ENCODE peak calls at places on chromosome 3, in nine cellular contexts. K, W, U, I, H, S, M, C and A are unnamed samples.

GRCh38 chr3:65291448-65292091 is 603.8 kb upstream of the ADAMTS9 start:
- DNase-seq in C (no peak), I (no peak), U (no peak), S (no peak), M (no peak), W (no peak), H (no peak), K (no peak), A (no peak)

GRCh38 chr3:149339931-149340309 is 6.5 kb upstream of the TM4SF18 start:
- DNase-seq in W (peak), K (peak), C (no peak), I (no peak), U (peak), H (peak), S (peak), M (no peak), A (peak)

GRCh38 chr3:188362405-188362831 is 208.5 kb downstream of the LPP start:
- DNase-seq in H (peak), S (peak), U (no peak), I (no peak), K (no peak), M (no peak), C (no peak), W (peak), A (peak)

GRCh38 chr3:71846189-71846588 is 61.2 kb upstream of the PROK2 start:
- DNase-seq in U (no peak), W (no peak), K (no peak), S (no peak), M (no peak), I (no peak), H (no peak), C (no peak), A (no peak)

GRCh38 chr3:193831495-193832455 is 238.8 kb downstream of the OPA1 start:
- DNase-seq in I (no peak), K (no peak), U (peak), M (peak), S (no peak), C (peak), H (no peak), W (no peak), A (no peak)

GRCh38 chr3:81216192-81216591 is 545.3 kb downstream of the GBE1 start:
- DNase-seq in M (no peak), H (peak), K (no peak), C (no peak), W (no peak), I (no peak), S (no peak), U (no peak), A (no peak)

GRCh38 chr3:142088522-142088921 is 60.8 kb downstream of the TFDP2 start:
- DNase-seq in W (no peak), H (peak), I (no peak), S (peak), U (no peak), K (no peak), C (no peak), M (no peak), A (no peak)

GRCh38 chr3:72692959-72693518 is 155.2 kb downstream of the SHQ1 start:
- DNase-seq in W (no peak), H (no peak), C (no peak), K (no peak), U (peak), S (no peak), M (no peak), I (no peak), A (no peak)

GRCh38 chr3:292038-292437 is 95.5 kb downstream of the CHL1 start:
- DNase-seq in C (no peak), S (no peak), U (no peak), K (no peak), M (no peak), W (no peak), H (no peak), I (no peak), A (no peak)

GRCh38 chr3:14425574-14426304 is 23.3 kb downstream of the SLC6A6 start:
- DNase-seq in S (peak), C (no peak), M (no peak), I (no peak), H (no peak), K (peak), W (no peak), U (no peak), A (no peak)

GRCh38 chr3:127734754-127735473 is 62.2 kb downstream of the ABTB1 start:
- DNase-seq in K (peak), W (no peak), C (no peak), S (peak), I (no peak), U (no peak), H (peak), M (no peak), A (peak)

GRCh38 chr3:36777424-36778218 is 13.3 kb upstream of the DCLK3 start:
- DNase-seq in K (no peak), I (no peak), U (no peak), M (no peak), S (no peak), C (no peak), H (no peak), W (no peak), A (no peak)

GRCh38 chr3:144968951-144969350 is 997.3 kb downstream of the DIPK2A start:
- DNase-seq in C (no peak), K (no peak), U (no peak), I (no peak), S (no peak), M (no peak), H (no peak), W (no peak), A (no peak)

GRCh38 chr3:186137051-186137685 is 28.3 kb upstream of the ETV5 start:
- DNase-seq in S (peak), K (no peak), I (no peak), M (no peak), C (no peak), H (no peak), U (no peak), W (no peak), A (no peak)

GRCh38 chr3:16031434-16031833 is 143.0 kb upstream of the GALNT15 start:
- DNase-seq in C (no peak), M (no peak), K (no peak), S (no peak), I (no peak), H (no peak), U (no peak), W (no peak), A (no peak)

GRCh38 chr3:26621891-26622633 is 510 bp upstream of the LRRC3B start:
- DNase-seq in U (no peak), C (no peak), W (no peak), S (no peak), H (no peak), M (no peak), K (no peak), I (no peak), A (no peak)

GRCh38 chr3:132981746-132982145 is 56.4 kb upstream of the TMEM108 start:
- DNase-seq in C (no peak), H (no peak), S (no peak), I (no peak), K (no peak), M (no peak), W (no peak), U (no peak), A (no peak)

GRCh38 chr3:16849240-16849639 is 35.5 kb upstream of the PLCL2 start:
- DNase-seq in H (peak), U (no peak), I (peak), K (peak), C (no peak), W (peak), S (peak), M (peak), A (no peak)

GRCh38 chr3:53162672-53163458 is 1.9 kb downstream of the PRKCD start:
- DNase-seq in M (no peak), S (peak), K (peak), W (no peak), H (peak), U (no peak), C (no peak), I (peak), A (no peak)